ENCODE peak calls at places on chromosomes 4 and X, in four cellular contexts. One of them, this sample, is unnamed.

GRCh38 chr4:47733506-47733905 is 104.4 kb downstream of the CORIN start:
- DNase-seq in GM20000: no peak
- DNase-seq in choroid plexus epithelial cell: no peak
- DNase-seq in fibroblast of lung: no peak
- DNase-seq in this sample: no peak

GRCh38 chrX:69055193-69055592 is 110.1 kb downstream of the PJA1 start:
- DNase-seq in GM20000: no peak
- DNase-seq in choroid plexus epithelial cell: no peak
- DNase-seq in fibroblast of lung: no peak
- DNase-seq in this sample: no peak

GRCh38 chr4:78320353-78320935 is 231.1 kb upstream of the ANXA3 start:
- DNase-seq in GM20000: no peak
- DNase-seq in choroid plexus epithelial cell: peak
- DNase-seq in fibroblast of lung: no peak
- DNase-seq in this sample: no peak

GRCh38 chr4:94451051-94451404 is 714 bp upstream of the PDLIM5 start:
- DNase-seq in GM20000: peak
- DNase-seq in choroid plexus epithelial cell: no peak
- DNase-seq in fibroblast of lung: no peak
- DNase-seq in this sample: no peak

GRCh38 chr4:54545663-54546424 is 111.9 kb upstream of the KIT start:
- DNase-seq in choroid plexus epithelial cell: no peak
- DNase-seq in GM20000: no peak
- DNase-seq in fibroblast of lung: no peak
- DNase-seq in this sample: no peak

GRCh38 chr4:112348488-112349158 is 51.5 kb downstream of the ALPK1 start:
- DNase-seq in fibroblast of lung: peak
- DNase-seq in GM20000: no peak
- DNase-seq in choroid plexus epithelial cell: peak
- DNase-seq in this sample: no peak

GRCh38 chr4:155656025-155656424 is 10.6 kb upstream of the GUCY1A1 start:
- DNase-seq in GM20000: no peak
- DNase-seq in fibroblast of lung: no peak
- DNase-seq in choroid plexus epithelial cell: no peak
- DNase-seq in this sample: no peak

GRCh38 chrX:71107762-71108360 is 1.3 kb upstream of the CXorf65 start:
- DNase-seq in GM20000: no peak
- DNase-seq in choroid plexus epithelial cell: no peak
- DNase-seq in fibroblast of lung: no peak
- DNase-seq in this sample: no peak

GRCh38 chrX:145953628-145954027 is 136.0 kb downstream of the SLITRK2 start:
- DNase-seq in choroid plexus epithelial cell: no peak
- DNase-seq in fibroblast of lung: no peak
- DNase-seq in GM20000: no peak
- DNase-seq in this sample: no peak

GRCh38 chr4:75004755-75005668 is 72.1 kb downstream of the PARM1 start:
- DNase-seq in choroid plexus epithelial cell: no peak
- DNase-seq in fibroblast of lung: no peak
- DNase-seq in GM20000: no peak
- DNase-seq in this sample: peak

GRCh38 chr4:16909245-16909644 is 10.8 kb upstream of the LDB2 start:
- DNase-seq in choroid plexus epithelial cell: no peak
- DNase-seq in GM20000: no peak
- DNase-seq in fibroblast of lung: no peak
- DNase-seq in this sample: no peak

GRCh38 chr4:13248621-13249298 is 235.4 kb downstream of the RAB28 start:
- DNase-seq in choroid plexus epithelial cell: peak
- DNase-seq in GM20000: no peak
- DNase-seq in fibroblast of lung: no peak
- DNase-seq in this sample: no peak

GRCh38 chr4:40152642-40153041 is 44.2 kb upstream of the RHOH start:
- DNase-seq in choroid plexus epithelial cell: no peak
- DNase-seq in GM20000: no peak
- DNase-seq in fibroblast of lung: no peak
- DNase-seq in this sample: no peak

GRCh38 chr4:69832326-69833030 is 27.5 kb downstream of the SULT1E1 start:
- DNase-seq in choroid plexus epithelial cell: no peak
- DNase-seq in GM20000: no peak
- DNase-seq in fibroblast of lung: no peak
- DNase-seq in this sample: no peak

GRCh38 chr4:52715255-52715897 is 35.8 kb downstream of the ERVMER34-1 start:
- DNase-seq in GM20000: no peak
- DNase-seq in fibroblast of lung: no peak
- DNase-seq in choroid plexus epithelial cell: no peak
- DNase-seq in this sample: no peak

GRCh38 chrX:92249125-92249524 is 469.9 kb downstream of the PCDH11X start:
- DNase-seq in choroid plexus epithelial cell: no peak
- DNase-seq in GM20000: no peak
- DNase-seq in fibroblast of lung: no peak
- DNase-seq in this sample: no peak

GRCh38 chr4:72567821-72568620 is 1.0 kb downstream of the ADAMTS3 start:
- DNase-seq in GM20000: peak
- DNase-seq in choroid plexus epithelial cell: peak
- DNase-seq in fibroblast of lung: peak
- DNase-seq in this sample: no peak

GRCh38 chr4:48698029-48698901 is 81.8 kb downstream of the FRYL start:
- DNase-seq in fibroblast of lung: peak
- DNase-seq in choroid plexus epithelial cell: peak
- DNase-seq in GM20000: no peak
- DNase-seq in this sample: no peak

GRCh38 chrX:7086384-7086783 is 61.1 kb upstream of the STS start:
- DNase-seq in GM20000: no peak
- DNase-seq in choroid plexus epithelial cell: no peak
- DNase-seq in fibroblast of lung: no peak
- DNase-seq in this sample: no peak

GRCh38 chrX:155263854-155264628 is at the start of gene RAB39B:
- DNase-seq in choroid plexus epithelial cell: peak
- DNase-seq in fibroblast of lung: peak
- DNase-seq in GM20000: peak
- DNase-seq in this sample: peak

GRCh38 chr4:67071641-67072040 is 473.7 kb downstream of the CENPC start:
- DNase-seq in GM20000: no peak
- DNase-seq in choroid plexus epithelial cell: no peak
- DNase-seq in fibroblast of lung: no peak
- DNase-seq in this sample: no peak

GRCh38 chr4:122453384-122454000 is 3.0 kb downstream of the IL2 start:
- DNase-seq in choroid plexus epithelial cell: no peak
- DNase-seq in GM20000: no peak
- DNase-seq in fibroblast of lung: no peak
- DNase-seq in this sample: no peak

GRCh38 chrX:135185795-135186443 is 14.7 kb upstream of the CT55 start:
- DNase-seq in choroid plexus epithelial cell: peak
- DNase-seq in GM20000: peak
- DNase-seq in fibroblast of lung: peak
- DNase-seq in this sample: peak

GRCh38 chrX:154021131-154021611 is 1.5 kb upstream of the IRAK1 start:
- DNase-seq in GM20000: peak
- DNase-seq in fibroblast of lung: peak
- DNase-seq in choroid plexus epithelial cell: peak
- DNase-seq in this sample: no peak

GRCh38 chr4:114132830-114133229 is 153.4 kb upstream of the ARSJ start:
- DNase-seq in GM20000: no peak
- DNase-seq in fibroblast of lung: no peak
- DNase-seq in choroid plexus epithelial cell: peak
- DNase-seq in this sample: no peak
- TF ChIP-seq CTCF in GM20000: no peak
- TF ChIP-seq CTCF in fibroblast of lung: peak
- TF ChIP-seq CTCF in choroid plexus epithelial cell: peak
- TF ChIP-seq CTCF in this sample: peak

GRCh38 chr4:38309471-38309870 is 349.3 kb downstream of the PTTG2 start:
- DNase-seq in choroid plexus epithelial cell: no peak
- DNase-seq in GM20000: no peak
- DNase-seq in fibroblast of lung: no peak
- DNase-seq in this sample: no peak

GRCh38 chr4:38313999-38314561 is 349.9 kb upstream of the KLF3 start:
- DNase-seq in fibroblast of lung: peak
- DNase-seq in choroid plexus epithelial cell: peak
- DNase-seq in GM20000: no peak
- DNase-seq in this sample: no peak

GRCh38 chr4:38310446-38311043 is 350.3 kb downstream of the PTTG2 start:
- DNase-seq in fibroblast of lung: no peak
- DNase-seq in choroid plexus epithelial cell: no peak
- DNase-seq in GM20000: peak
- DNase-seq in this sample: peak

GRCh38 chr4:38313175-38313574 is 350.8 kb upstream of the KLF3 start:
- DNase-seq in fibroblast of lung: no peak
- DNase-seq in choroid plexus epithelial cell: no peak
- DNase-seq in GM20000: no peak
- DNase-seq in this sample: no peak

DNA sequence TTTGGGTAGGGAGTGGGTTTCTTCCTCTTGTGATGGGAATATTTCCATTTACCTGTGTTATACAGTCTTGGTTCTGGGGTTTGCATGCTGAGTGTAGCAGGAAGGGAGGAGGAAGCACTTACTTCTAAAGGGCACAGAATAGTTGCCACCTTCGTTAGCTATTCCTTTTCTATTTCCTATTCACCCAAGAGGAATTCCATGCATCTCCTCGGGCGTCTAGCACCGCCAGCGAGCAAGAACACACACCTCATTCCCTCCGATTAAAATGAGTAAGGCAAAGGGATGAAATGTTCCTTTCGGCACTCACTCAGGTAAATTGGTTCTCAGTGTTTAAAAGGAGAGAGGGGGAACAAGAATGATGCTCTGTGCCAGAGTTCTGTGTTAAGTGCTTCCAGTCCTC is 351.3 kb downstream of the PTTG2 start:
- DNase-seq in fibroblast of lung: no peak
- DNase-seq in GM20000: no peak
- DNase-seq in choroid plexus epithelial cell: no peak
- DNase-seq in this sample: no peak
- TF ChIP-seq CTCF in fibroblast of lung: no peak
- TF ChIP-seq CTCF in GM20000: no peak
- TF ChIP-seq CTCF in choroid plexus epithelial cell: no peak
- TF ChIP-seq CTCF in this sample: no peak

GRCh38 chr4:164700471-164700870 is 53.5 kb upstream of the SMIM31 start:
- DNase-seq in fibroblast of lung: no peak
- DNase-seq in choroid plexus epithelial cell: no peak
- DNase-seq in GM20000: peak
- DNase-seq in this sample: no peak
- TF ChIP-seq CTCF in fibroblast of lung: no peak
- TF ChIP-seq CTCF in choroid plexus epithelial cell: no peak
- TF ChIP-seq CTCF in GM20000: no peak
- TF ChIP-seq CTCF in this sample: peak

DNA sequence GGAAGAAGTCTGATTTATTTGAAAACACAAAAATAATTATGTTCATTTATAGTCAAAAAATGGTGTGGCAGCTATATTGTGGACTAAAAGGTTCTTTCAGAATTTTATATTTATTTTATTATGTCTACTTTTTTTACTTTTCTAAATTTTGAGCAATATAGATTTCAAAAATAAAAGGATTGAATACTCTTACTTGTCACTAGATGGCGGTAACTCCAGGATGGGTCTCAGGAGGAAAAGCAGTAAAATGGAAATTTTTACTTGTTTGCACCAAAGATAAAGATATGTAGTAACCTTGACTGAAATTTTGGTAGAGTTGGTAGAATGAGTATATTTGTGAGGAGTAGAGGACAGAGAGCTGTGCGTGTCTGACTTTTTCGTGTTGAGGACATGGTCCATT is 14.5 kb upstream of the DACH2 start:
- DNase-seq in fibroblast of lung: peak
- DNase-seq in choroid plexus epithelial cell: peak
- DNase-seq in GM20000: no peak
- DNase-seq in this sample: no peak
- TF ChIP-seq CTCF in fibroblast of lung: peak
- TF ChIP-seq CTCF in choroid plexus epithelial cell: peak
- TF ChIP-seq CTCF in GM20000: peak
- TF ChIP-seq CTCF in this sample: peak

DNA sequence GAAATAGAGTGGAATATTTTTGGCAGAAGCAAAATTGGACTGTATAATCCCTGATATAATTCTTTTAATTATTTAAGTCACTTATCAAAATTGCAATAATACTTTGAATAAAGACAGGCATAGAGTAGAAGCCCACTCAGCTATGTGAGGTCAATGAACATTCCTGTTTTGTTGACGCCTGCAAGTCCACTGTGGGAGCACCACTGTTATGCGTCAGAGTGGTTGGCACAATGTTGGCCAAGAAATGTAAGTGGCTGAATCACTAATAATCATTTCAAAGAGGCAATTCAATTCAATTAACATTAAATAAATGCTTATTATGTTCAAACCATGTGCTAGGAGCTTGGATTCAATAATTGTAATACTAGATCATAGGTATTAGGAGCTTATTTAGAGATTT is 221.0 kb downstream of the SPCS3 start:
- DNase-seq in choroid plexus epithelial cell: no peak
- DNase-seq in GM20000: no peak
- DNase-seq in fibroblast of lung: no peak
- DNase-seq in this sample: no peak
- TF ChIP-seq CTCF in choroid plexus epithelial cell: no peak
- TF ChIP-seq CTCF in GM20000: no peak
- TF ChIP-seq CTCF in fibroblast of lung: no peak
- TF ChIP-seq CTCF in this sample: no peak

GRCh38 chr4:137198791-137199190 is 333.5 kb downstream of the PCDH18 start:
- DNase-seq in fibroblast of lung: no peak
- DNase-seq in choroid plexus epithelial cell: no peak
- DNase-seq in GM20000: no peak
- DNase-seq in this sample: no peak

DNA sequence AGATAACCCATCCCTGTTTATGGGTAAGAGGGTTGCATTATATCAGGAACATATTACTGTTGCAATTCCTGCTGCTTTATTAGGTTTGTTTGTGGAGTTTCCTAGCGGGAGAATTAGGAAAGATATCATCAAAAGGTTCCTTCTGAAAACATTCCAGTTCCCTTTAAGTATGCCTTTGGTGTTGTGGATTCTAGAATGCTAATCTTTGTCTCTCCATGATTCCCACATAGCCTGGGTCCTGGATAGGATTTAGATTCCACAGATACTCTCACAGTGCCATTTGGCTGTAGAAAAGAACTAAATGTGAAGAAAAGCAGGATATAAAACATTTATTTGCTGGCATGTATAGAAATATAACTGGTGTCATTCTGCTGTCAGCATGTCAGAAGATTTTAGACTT is 338.7 kb downstream of the PCDH18 start:
- DNase-seq in choroid plexus epithelial cell: no peak
- DNase-seq in fibroblast of lung: no peak
- DNase-seq in GM20000: no peak
- DNase-seq in this sample: no peak
- TF ChIP-seq CTCF in choroid plexus epithelial cell: no peak
- TF ChIP-seq CTCF in fibroblast of lung: no peak
- TF ChIP-seq CTCF in GM20000: no peak
- TF ChIP-seq CTCF in this sample: no peak

DNA sequence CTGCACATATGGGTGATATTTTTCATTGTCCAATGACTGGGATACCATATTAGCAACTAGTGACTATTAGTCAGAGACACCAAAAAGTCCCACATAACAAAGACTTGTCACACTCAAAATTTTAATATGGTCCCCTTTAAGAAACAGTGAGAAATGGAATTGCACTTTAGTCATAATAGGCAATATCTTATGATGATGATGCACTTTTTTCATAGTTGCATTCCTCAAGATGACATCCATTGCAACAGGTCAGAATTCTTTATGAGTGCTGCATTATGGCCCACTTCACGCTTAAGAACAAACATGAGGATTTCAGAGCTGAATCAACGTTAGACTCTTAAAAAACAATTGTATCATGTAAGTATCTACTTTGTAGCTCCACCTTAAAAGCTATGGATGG is 608.4 kb upstream of the HTR2C start:
- DNase-seq in fibroblast of lung: no peak
- DNase-seq in choroid plexus epithelial cell: no peak
- DNase-seq in GM20000: no peak
- DNase-seq in this sample: no peak
- TF ChIP-seq CTCF in fibroblast of lung: no peak
- TF ChIP-seq CTCF in choroid plexus epithelial cell: no peak
- TF ChIP-seq CTCF in GM20000: no peak
- TF ChIP-seq CTCF in this sample: no peak

GRCh38 chr4:154277164-154277563 is 214.4 kb downstream of the DCHS2 start:
- DNase-seq in fibroblast of lung: no peak
- DNase-seq in GM20000: no peak
- DNase-seq in choroid plexus epithelial cell: peak
- DNase-seq in this sample: no peak
- TF ChIP-seq CTCF in fibroblast of lung: no peak
- TF ChIP-seq CTCF in GM20000: no peak
- TF ChIP-seq CTCF in choroid plexus epithelial cell: no peak
- TF ChIP-seq CTCF in this sample: no peak

This sample was measured in GM12864.